ENCODE peak calls at places on chromosomes 13 and 19, in five cellular contexts. One of them, this sample, is unnamed.

GRCh38 chr13:52949744-52950143 is 78.9 kb upstream of the OLFM4 start:
- DNase-seq in GM12878: no peak
- DNase-seq in H1: no peak
- DNase-seq in SK-N-SH: no peak
- DNase-seq in GM12891: no peak
- DNase-seq in this sample: no peak

GRCh38 chr13:66265446-66265845 is 964.7 kb downstream of the PCDH9 start:
- DNase-seq in SK-N-SH: no peak
- DNase-seq in H1: no peak
- DNase-seq in GM12878: no peak
- DNase-seq in GM12891: no peak
- DNase-seq in this sample: no peak

GRCh38 chr19:1251233-1251502 is 2.8 kb downstream of the MIDN start:
- DNase-seq in GM12878: no peak
- DNase-seq in SK-N-SH: peak; percentile 62
- DNase-seq in H1: no peak
- DNase-seq in GM12891: no peak
- DNase-seq in this sample: no peak

GRCh38 chr19:48639483-48640375 is 2.5 kb upstream of the DBP start:
- DNase-seq in H1: no peak
- DNase-seq in GM12891: no peak
- DNase-seq in GM12878: no peak
- DNase-seq in SK-N-SH: no peak
- DNase-seq in this sample: no peak

GRCh38 chr19:2618611-2619010 is 83.9 kb downstream of the GNG7 start:
- DNase-seq in GM12878: no peak
- DNase-seq in H1: no peak
- DNase-seq in SK-N-SH: no peak
- DNase-seq in GM12891: no peak
- DNase-seq in this sample: no peak

GRCh38 chr19:42079886-42080763 is 4.2 kb downstream of the ZNF574 start:
- DNase-seq in GM12878: no peak
- DNase-seq in SK-N-SH: no peak
- DNase-seq in H1: no peak
- DNase-seq in GM12891: no peak
- DNase-seq in this sample: no peak

GRCh38 chr19:10114651-10115391 is 3.3 kb downstream of the P2RY11 start:
- DNase-seq in GM12878: no peak
- DNase-seq in GM12891: no peak
- DNase-seq in SK-N-SH: peak; percentile 43
- DNase-seq in H1: no peak
- DNase-seq in this sample: peak; percentile 9

GRCh38 chr13:51231456-51231855 is 9.3 kb downstream of the FAM124A start:
- DNase-seq in SK-N-SH: no peak
- DNase-seq in H1: no peak
- DNase-seq in GM12878: no peak
- DNase-seq in GM12891: no peak
- DNase-seq in this sample: no peak

GRCh38 chr19:33047422-33047821 is 17.3 kb downstream of the RHPN2 start:
- DNase-seq in SK-N-SH: no peak
- DNase-seq in H1: peak; percentile 65
- DNase-seq in GM12878: no peak
- DNase-seq in GM12891: no peak
- DNase-seq in this sample: no peak

GRCh38 chr19:3771906-3772450 is at the start of gene RAX2:
- DNase-seq in H1: no peak
- DNase-seq in GM12891: no peak
- DNase-seq in GM12878: no peak
- DNase-seq in SK-N-SH: peak; percentile 36
- DNase-seq in this sample: no peak

GRCh38 chr19:42102877-42103276 is 26.9 kb downstream of the ZNF574 start:
- DNase-seq in SK-N-SH: no peak
- DNase-seq in H1: no peak
- DNase-seq in GM12891: no peak
- DNase-seq in GM12878: no peak
- DNase-seq in this sample: no peak

GRCh38 chr19:1633269-1633606 is 19.2 kb downstream of the TCF3 start:
- DNase-seq in SK-N-SH: no peak
- DNase-seq in GM12878: no peak
- DNase-seq in H1: no peak
- DNase-seq in GM12891: no peak
- DNase-seq in this sample: no peak

GRCh38 chr19:44908074-44908835 is 2.7 kb downstream of the APOE start:
- DNase-seq in GM12891: no peak
- DNase-seq in GM12878: no peak
- DNase-seq in SK-N-SH: peak; percentile 9
- DNase-seq in H1: no peak
- DNase-seq in this sample: no peak

GRCh38 chr19:45275370-45275971 is 24.4 kb downstream of the MARK4 start:
- DNase-seq in GM12878: no peak
- DNase-seq in GM12891: no peak
- DNase-seq in H1: no peak
- DNase-seq in SK-N-SH: peak; percentile 85
- DNase-seq in this sample: no peak

GRCh38 chr19:39941615-39942507 is 7.4 kb upstream of the FCGBP start:
- DNase-seq in GM12878: peak; percentile 82
- DNase-seq in SK-N-SH: no peak
- DNase-seq in H1: no peak
- DNase-seq in GM12891: no peak
- DNase-seq in this sample: no peak

GRCh38 chr13:27481766-27482165 is 31.4 kb upstream of the MTIF3 start:
- DNase-seq in GM12878: no peak
- DNase-seq in H1: peak; percentile 95
- DNase-seq in GM12891: no peak
- DNase-seq in SK-N-SH: peak; percentile 65
- DNase-seq in this sample: no peak

GRCh38 chr13:79995334-79995733 is 345.6 kb downstream of the SPRY2 start:
- DNase-seq in GM12891: no peak
- DNase-seq in GM12878: no peak
- DNase-seq in SK-N-SH: no peak
- DNase-seq in H1: no peak
- DNase-seq in this sample: no peak

GRCh38 chr19:1041835-1042685 is 2.2 kb downstream of the ABCA7 start:
- DNase-seq in GM12891: no peak
- DNase-seq in SK-N-SH: no peak
- DNase-seq in GM12878: no peak
- DNase-seq in H1: no peak
- DNase-seq in this sample: no peak

GRCh38 chr19:7679771-7680605 is 645 bp upstream of the TRAPPC5 start:
- DNase-seq in GM12891: no peak
- DNase-seq in SK-N-SH: no peak
- DNase-seq in H1: no peak
- DNase-seq in GM12878: no peak
- DNase-seq in this sample: no peak

GRCh38 chr19:38867176-38867780 is 10.8 kb downstream of the RINL start:
- DNase-seq in SK-N-SH: peak; percentile 38
- DNase-seq in GM12891: no peak
- DNase-seq in GM12878: no peak
- DNase-seq in H1: no peak
- DNase-seq in this sample: no peak

GRCh38 chr19:38861368-38861767 is 11.6 kb upstream of the HNRNPL start:
- DNase-seq in SK-N-SH: no peak
- DNase-seq in H1: no peak
- DNase-seq in GM12891: no peak
- DNase-seq in GM12878: no peak
- DNase-seq in this sample: no peak

GRCh38 chr19:38856813-38857212 is 7.0 kb upstream of the HNRNPL start:
- DNase-seq in GM12878: no peak
- DNase-seq in GM12891: no peak
- DNase-seq in H1: no peak
- DNase-seq in SK-N-SH: no peak
- DNase-seq in this sample: no peak

GRCh38 chr19:38862321-38863059 is 12.7 kb upstream of the HNRNPL start:
- DNase-seq in GM12878: no peak
- DNase-seq in SK-N-SH: peak; percentile 81
- DNase-seq in H1: no peak
- DNase-seq in GM12891: no peak
- DNase-seq in this sample: no peak
- TF ChIP-seq TAF1 in GM12878: no peak
- TF ChIP-seq TAF1 in SK-N-SH: no peak
- TF ChIP-seq TAF1 in H1: no peak
- TF ChIP-seq TAF1 in GM12891: no peak
- TF ChIP-seq TAF1 in this sample: no peak

GRCh38 chr19:51311388-51312257 is at the start of gene IGLON5:
- DNase-seq in GM12878: no peak
- DNase-seq in H1: no peak
- DNase-seq in GM12891: no peak
- DNase-seq in SK-N-SH: peak; percentile 99
- DNase-seq in this sample: no peak
- TF ChIP-seq POLR2AphosphoS5 in GM12878: no peak
- TF ChIP-seq POLR2AphosphoS5 in H1: no peak
- TF ChIP-seq POLR2AphosphoS5 in GM12891: no peak
- TF ChIP-seq POLR2AphosphoS5 in SK-N-SH: no peak
- TF ChIP-seq POLR2AphosphoS5 in this sample: no peak

GRCh38 chr19:55368106-55368505 is 2.2 kb downstream of the IL11 start:
- DNase-seq in H1: no peak
- DNase-seq in GM12878: no peak
- DNase-seq in SK-N-SH: no peak
- DNase-seq in GM12891: no peak
- DNase-seq in this sample: no peak

GRCh38 chr19:55368701-55369563 is 1.3 kb downstream of the IL11 start:
- DNase-seq in SK-N-SH: peak; percentile 77
- DNase-seq in H1: no peak
- DNase-seq in GM12891: no peak
- DNase-seq in GM12878: no peak
- DNase-seq in this sample: no peak

GRCh38 chr19:55370305-55370988 is at the start of gene IL11:
- DNase-seq in GM12891: no peak
- DNase-seq in GM12878: no peak
- DNase-seq in H1: no peak
- DNase-seq in SK-N-SH: no peak
- DNase-seq in this sample: no peak

GRCh38 chr19:55372316-55373081 is 2.2 kb upstream of the IL11 start:
- DNase-seq in SK-N-SH: peak; percentile 64
- DNase-seq in GM12878: no peak
- DNase-seq in H1: no peak
- DNase-seq in GM12891: no peak
- DNase-seq in this sample: no peak

GRCh38 chr19:55369651-55370304 is 485 bp downstream of the IL11 start:
- DNase-seq in GM12878: no peak
- DNase-seq in H1: peak; percentile 87
- DNase-seq in SK-N-SH: peak; percentile 96
- DNase-seq in GM12891: no peak
- DNase-seq in this sample: peak; percentile 70
- TF ChIP-seq TAF1 in GM12878: no peak
- TF ChIP-seq TAF1 in H1: no peak
- TF ChIP-seq TAF1 in SK-N-SH: no peak
- TF ChIP-seq TAF1 in GM12891: no peak
- TF ChIP-seq TAF1 in this sample: no peak

GRCh38 chr19:56119585-56119978 is 1.5 kb downstream of the ZNF787 start:
- DNase-seq in GM12878: no peak
- DNase-seq in SK-N-SH: peak; percentile 61
- DNase-seq in H1: no peak
- DNase-seq in GM12891: no peak
- DNase-seq in this sample: no peak
- TF ChIP-seq POLR2AphosphoS5 in GM12878: no peak
- TF ChIP-seq POLR2AphosphoS5 in SK-N-SH: no peak
- TF ChIP-seq POLR2AphosphoS5 in H1: no peak
- TF ChIP-seq POLR2AphosphoS5 in GM12891: no peak
- TF ChIP-seq POLR2AphosphoS5 in this sample: no peak

GRCh38 chr13:108086678-108087077 is 128.7 kb downstream of the LIG4 start:
- DNase-seq in SK-N-SH: no peak
- DNase-seq in GM12891: no peak
- DNase-seq in H1: no peak
- DNase-seq in GM12878: no peak
- DNase-seq in this sample: no peak
- TF ChIP-seq TAF1 in SK-N-SH: no peak
- TF ChIP-seq TAF1 in GM12891: no peak
- TF ChIP-seq TAF1 in H1: no peak
- TF ChIP-seq TAF1 in GM12878: no peak
- TF ChIP-seq TAF1 in this sample: no peak

DNA sequence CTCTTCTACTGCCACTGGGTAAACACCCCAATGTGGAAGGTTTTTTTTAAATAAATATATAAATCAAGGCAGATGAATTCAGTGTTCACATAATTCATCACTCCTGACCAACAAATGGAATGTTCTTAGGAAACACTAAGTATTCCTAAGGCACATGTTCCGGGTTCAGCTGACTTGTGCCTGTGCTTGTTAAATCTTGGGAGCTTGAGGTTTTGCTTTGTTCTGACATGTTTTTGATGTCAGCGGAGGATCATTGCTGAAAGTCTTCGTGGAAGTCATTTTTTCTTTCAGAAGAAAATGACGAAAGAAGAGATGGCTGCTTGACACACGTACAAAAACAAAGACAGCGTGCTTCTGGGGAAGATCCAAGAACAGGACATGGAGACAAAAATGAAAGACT is 185.8 kb downstream of the MZT1 start:
- DNase-seq in SK-N-SH: no peak
- DNase-seq in GM12891: no peak
- DNase-seq in GM12878: no peak
- DNase-seq in H1: no peak
- DNase-seq in this sample: no peak
- TF ChIP-seq POLR2AphosphoS5 in SK-N-SH: no peak
- TF ChIP-seq POLR2AphosphoS5 in GM12891: no peak
- TF ChIP-seq POLR2AphosphoS5 in GM12878: no peak
- TF ChIP-seq POLR2AphosphoS5 in H1: no peak
- TF ChIP-seq POLR2AphosphoS5 in this sample: no peak

GRCh38 chr19:6521718-6522646 is 8.8 kb upstream of the TNFSF9 start:
- DNase-seq in SK-N-SH: no peak
- DNase-seq in GM12891: no peak
- DNase-seq in GM12878: peak; percentile 95
- DNase-seq in H1: no peak
- DNase-seq in this sample: peak; percentile 72
- TF ChIP-seq TAF1 in SK-N-SH: no peak
- TF ChIP-seq TAF1 in GM12891: no peak
- TF ChIP-seq TAF1 in GM12878: no peak
- TF ChIP-seq TAF1 in H1: no peak
- TF ChIP-seq TAF1 in this sample: no peak

DNA sequence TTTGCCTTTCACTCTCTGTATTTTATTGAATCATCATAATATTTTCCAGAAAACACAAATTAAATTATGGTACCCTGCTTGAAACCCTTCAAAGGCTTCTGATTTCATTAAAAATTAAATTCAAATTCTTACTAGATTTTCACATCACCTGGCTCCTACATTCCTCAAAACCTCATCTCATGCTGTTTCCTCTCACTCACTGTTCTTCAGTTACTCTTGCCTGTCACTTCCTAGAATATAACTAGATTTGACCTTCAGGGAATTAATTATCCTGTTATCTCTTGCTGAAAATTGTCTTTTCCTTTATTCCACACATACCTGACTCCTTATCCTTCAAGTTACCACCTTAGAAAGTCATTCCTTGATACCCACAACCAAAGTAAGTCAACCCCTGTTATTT is 2294.7 kb downstream of the PCDH9 start:
- DNase-seq in SK-N-SH: no peak
- DNase-seq in H1: no peak
- DNase-seq in GM12878: no peak
- DNase-seq in GM12891: no peak
- DNase-seq in this sample: no peak
- TF ChIP-seq POLR2AphosphoS5 in SK-N-SH: no peak
- TF ChIP-seq POLR2AphosphoS5 in H1: no peak
- TF ChIP-seq POLR2AphosphoS5 in GM12878: no peak
- TF ChIP-seq POLR2AphosphoS5 in GM12891: no peak
- TF ChIP-seq POLR2AphosphoS5 in this sample: no peak